ENCODE peak calls at places on chromosome 7, in ten cellular contexts. L is stomach, Z is esophagus muscularis mucosa, U is A549, C is IMR-90, M is endothelial cell of umbilical vein, O is lower leg skin, N is transverse colon, F is uterus, Y is breast epithelium. H is an unnamed sample.

GRCh38 chr7:23438171-23438570 is 32.1 kb downstream of the IGF2BP3 start:
- DNase-seq in L (no peak), Z (no peak), U (no peak), C (no peak), M (no peak), O (no peak), N (no peak), F (no peak), Y (no peak), H (no peak)

GRCh38 chr7:35380739-35381224 is 126.9 kb upstream of the TBX20 start:
- DNase-seq in L (no peak), Z (no peak), U (no peak), C (no peak), M (no peak), O (no peak), N (no peak), F (no peak), Y (no peak), H (no peak)

GRCh38 chr7:73882060-73882428 is 21.1 kb downstream of the TMEM270 start:
- DNase-seq in L (no peak), Z (no peak), U (no peak), C (no peak), M (no peak), O (no peak), N (no peak), F (no peak), Y (no peak), H (no peak)

GRCh38 chr7:106772655-106773108 is 92.4 kb upstream of the PIK3CG start:
- DNase-seq in L (no peak), Z (no peak), U (peak), C (peak), M (peak), O (no peak), N (no peak), F (no peak), Y (no peak), H (no peak)

GRCh38 chr7:134703781-134704180 is 57.1 kb downstream of the BPGM start:
- DNase-seq in L (no peak), Z (no peak), U (no peak), C (peak), M (no peak), O (no peak), N (peak), F (peak), Y (no peak), H (no peak)

GRCh38 chr7:90155206-90155605 is 937 bp downstream of the STEAP1 start:
- DNase-seq in L (no peak), Z (no peak), U (no peak), C (no peak), M (peak), O (no peak), N (no peak), F (no peak), Y (no peak), H (no peak)

GRCh38 chr7:112125250-112125649 is 80.9 kb downstream of the DOCK4 start:
- DNase-seq in L (no peak), Z (no peak), U (no peak), C (no peak), M (no peak), O (no peak), N (no peak), F (no peak), Y (no peak), H (no peak)

GRCh38 chr7:78346824-78347223 is 548.3 kb downstream of the PHTF2 start:
- DNase-seq in L (no peak), Z (no peak), U (no peak), C (no peak), M (no peak), O (no peak), N (no peak), F (no peak), Y (no peak), H (no peak)

GRCh38 chr7:107262857-107263256 is 94.1 kb downstream of the HBP1 start:
- DNase-seq in L (no peak), Z (no peak), U (no peak), C (peak), M (no peak), O (no peak), N (no peak), F (no peak), Y (no peak), H (no peak)

GRCh38 chr7:119982884-119983283 is 290.1 kb upstream of the KCND2 start:
- DNase-seq in L (no peak), Z (no peak), U (no peak), C (no peak), M (no peak), O (no peak), N (no peak), F (no peak), Y (no peak), H (no peak)

GRCh38 chr7:29265208-29265923 is 70.8 kb downstream of the CHN2 start:
- DNase-seq in L (no peak), Z (peak), U (no peak), C (no peak), M (peak), O (no peak), N (no peak), F (no peak), Y (no peak), H (peak)

GRCh38 chr7:116527521-116527920 is 2.7 kb downstream of the CAV1 start:
- DNase-seq in L (no peak), Z (no peak), U (no peak), C (peak), M (peak), O (no peak), N (no peak), F (no peak), Y (no peak), H (no peak)

GRCh38 chr7:88628363-88629085 is 131.0 kb upstream of the ZNF804B start:
- DNase-seq in L (no peak), Z (no peak), U (no peak), C (no peak), M (no peak), O (no peak), N (no peak), F (no peak), Y (no peak), H (no peak)

GRCh38 chr7:159127691-159128642 is 16.7 kb downstream of the VIPR2 start:
- DNase-seq in L (peak), Z (no peak), U (no peak), C (no peak), M (no peak), O (peak), N (no peak), F (no peak), Y (no peak), H (no peak)

GRCh38 chr7:106978425-106979386 is 65.8 kb upstream of the PRKAR2B start:
- DNase-seq in L (no peak), Z (no peak), U (peak), C (no peak), M (no peak), O (no peak), N (no peak), F (no peak), Y (no peak), H (no peak)

GRCh38 chr7:155551785-155552611 is 5.6 kb upstream of the CNPY1 start:
- DNase-seq in L (no peak), Z (no peak), U (no peak), C (no peak), M (no peak), O (no peak), N (peak), F (no peak), Y (no peak), H (no peak)

GRCh38 chr7:144468990-144469732 is 65.7 kb upstream of the NOBOX start:
- DNase-seq in L (no peak), Z (no peak), U (no peak), C (no peak), M (no peak), O (no peak), N (no peak), F (no peak), Y (no peak), H (no peak)

GRCh38 chr7:93021748-93022147 is 96.0 kb downstream of the SAMD9 start:
- DNase-seq in L (no peak), Z (no peak), U (no peak), C (no peak), M (no peak), O (no peak), N (no peak), F (no peak), Y (no peak), H (no peak)

GRCh38 chr7:107268593-107268992 is 99.8 kb downstream of the HBP1 start:
- DNase-seq in L (no peak), Z (no peak), U (no peak), C (no peak), M (no peak), O (no peak), N (no peak), F (no peak), Y (no peak), H (no peak)

GRCh38 chr7:141184532-141185190 is 110.8 kb downstream of the TMEM178B start:
- DNase-seq in L (no peak), Z (no peak), U (no peak), C (no peak), M (no peak), O (no peak), N (no peak), F (no peak), Y (no peak), H (no peak)

GRCh38 chr7:97275475-97275874 is 158.0 kb downstream of the SDHAF3 start:
- DNase-seq in L (no peak), Z (no peak), U (no peak), C (no peak), M (no peak), O (no peak), N (no peak), F (no peak), Y (no peak), H (no peak)

GRCh38 chr7:92061154-92061553 is 73.1 kb downstream of the CYP51A1 start:
- DNase-seq in L (no peak), Z (no peak), U (no peak), C (no peak), M (no peak), O (no peak), N (peak), F (no peak), Y (no peak), H (no peak)

GRCh38 chr7:155979566-155979965 is 167.3 kb upstream of the SHH start:
- DNase-seq in L (peak), Z (no peak), U (no peak), C (no peak), M (no peak), O (peak), N (no peak), F (no peak), Y (no peak), H (no peak)

GRCh38 chr7:92057375-92057774 is 76.9 kb downstream of the CYP51A1 start:
- DNase-seq in L (peak), Z (no peak), U (no peak), C (no peak), M (no peak), O (no peak), N (peak), F (no peak), Y (peak), H (no peak)

GRCh38 chr7:130270947-130271790 is 4.5 kb downstream of the CPA2 start:
- DNase-seq in L (no peak), Z (no peak), U (no peak), C (no peak), M (no peak), O (no peak), N (no peak), F (no peak), Y (no peak), H (no peak)
- TF ChIP-seq POLR2A in L (no peak), Z (no peak), U (no peak), C (no peak), M (no peak), O (no peak), N (no peak), F (no peak), Y (no peak), H (no peak)

GRCh38 chr7:15199482-15199881 is 296.9 kb upstream of the DGKB start:
- DNase-seq in L (no peak), Z (no peak), U (peak), C (peak), M (peak), O (no peak), N (no peak), F (no peak), Y (no peak), H (no peak)
- TF ChIP-seq CTCF in L (no peak), Z (no peak), U (peak), C (peak), M (peak), O (no peak), N (no peak), F (no peak), Y (no peak), H (no peak)

GRCh38 chr7:46682841-46683624 is 762.0 kb upstream of the IGFBP3 start:
- DNase-seq in L (no peak), Z (no peak), U (no peak), C (peak), M (no peak), O (no peak), N (no peak), F (no peak), Y (no peak), H (no peak)
- TF ChIP-seq POLR2A in L (no peak), Z (no peak), U (no peak), C (no peak), M (no peak), O (no peak), N (no peak), F (no peak), Y (no peak), H (no peak)

DNA sequence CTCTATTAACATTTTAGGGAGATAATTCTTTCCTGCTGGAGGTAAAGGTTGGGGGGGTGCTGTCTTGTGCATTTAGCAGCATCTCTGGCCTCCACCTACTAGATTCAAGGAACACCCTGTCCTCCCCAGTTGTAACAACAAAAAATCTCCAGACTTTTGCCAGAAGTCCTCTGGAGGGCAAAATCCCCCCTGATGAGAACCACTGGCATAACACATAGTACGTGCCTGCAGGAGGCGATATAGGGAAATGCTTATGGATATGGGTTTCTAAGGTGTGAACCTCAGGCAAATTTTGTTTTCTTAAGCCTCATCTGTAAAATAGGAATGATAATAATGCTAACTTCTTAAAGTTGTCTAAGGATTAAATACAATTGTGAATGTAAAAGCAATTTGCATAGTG is 2.9 kb upstream of the OSBPL3 start:
- DNase-seq in L (no peak), Z (no peak), U (peak), C (no peak), M (no peak), O (no peak), N (no peak), F (no peak), Y (no peak), H (no peak)
- TF ChIP-seq CTCF in L (no peak), Z (no peak), U (peak), C (peak), M (no peak), O (no peak), N (no peak), F (no peak), Y (no peak), H (no peak)

GRCh38 chr7:50317697-50318640 is 13.5 kb downstream of the IKZF1 start:
- DNase-seq in L (no peak), Z (no peak), U (no peak), C (no peak), M (no peak), O (no peak), N (no peak), F (no peak), Y (no peak), H (no peak)

GRCh38 chr7:50315193-50315592 is 10.7 kb downstream of the IKZF1 start:
- DNase-seq in L (no peak), Z (no peak), U (no peak), C (no peak), M (no peak), O (no peak), N (no peak), F (no peak), Y (no peak), H (no peak)

GRCh38 chr7:50315739-50316671 is 11.5 kb downstream of the IKZF1 start:
- DNase-seq in L (no peak), Z (no peak), U (no peak), C (no peak), M (no peak), O (no peak), N (no peak), F (no peak), Y (no peak), H (no peak)

GRCh38 chr7:50314778-50315177 is 10.3 kb downstream of the IKZF1 start:
- DNase-seq in L (no peak), Z (no peak), U (no peak), C (no peak), M (no peak), O (no peak), N (no peak), F (no peak), Y (no peak), H (no peak)

GRCh38 chr7:50317221-50317678 is 12.7 kb downstream of the IKZF1 start:
- DNase-seq in L (no peak), Z (no peak), U (no peak), C (no peak), M (no peak), O (no peak), N (no peak), F (no peak), Y (no peak), H (no peak)
- TF ChIP-seq POLR2A in L (no peak), Z (no peak), U (no peak), C (no peak), M (no peak), O (no peak), N (no peak), F (no peak), Y (no peak), H (no peak)

H was measured in tibial nerve.